ENCODE peak calls at places on chromosomes 6 and 20, in eight cellular contexts. O is GM06990; T is hypothalamus; C is activated CD4-positive, CD25-positive, alpha-beta regulatory T cell; H is stimulated activated naive CD8-positive, alpha-beta T cell treated with anti-CD3 and anti-CD28 coated beads, Interleukin-15, Interleukin-2, amounts not matched to agents 100 U/mL and 50 U/mL, for 24 hours; Z is activated naive CD4-positive, alpha-beta T cell treated with anti-CD3 and anti-CD28 coated beads, Interleukin-2, amount 10 ng/mL, durations not matched to agents 7 days and 5 days; E is globus pallidus; A is aorta. J is an unnamed sample.

GRCh38 chr20:59923514-59923913 is 9.9 kb downstream of the SYCP2 start:
- DNase-seq in C (no peak), H (no peak), A (no peak), O (no peak), E (no peak), T (no peak), Z (no peak), J (no peak)

GRCh38 chr6:48624631-48625030 is 513.6 kb upstream of the PTCHD4 start:
- DNase-seq in C (no peak), E (no peak), O (no peak), A (no peak), T (no peak), Z (no peak), H (no peak), J (no peak)

GRCh38 chr6:73954843-73955242 is 258.8 kb downstream of the CD109 start:
- DNase-seq in C (no peak), T (no peak), E (no peak), H (no peak), Z (no peak), A (no peak), O (no peak), J (no peak)

GRCh38 chr6:146311079-146311478 is 232.6 kb upstream of the RAB32 start:
- DNase-seq in T (no peak), O (no peak), Z (no peak), A (no peak), C (no peak), E (no peak), H (no peak), J (no peak)

GRCh38 chr20:25136643-25137559 is 55.0 kb upstream of the VSX1 start:
- DNase-seq in H (no peak), T (peak; percentile 71), A (peak; percentile 93), C (no peak), Z (no peak), E (peak; percentile 82), O (no peak), J (peak; percentile 58)

GRCh38 chr20:48940170-48940569 is 18.7 kb downstream of the ARFGEF2 start:
- DNase-seq in T (no peak), E (no peak), Z (no peak), O (no peak), H (no peak), C (no peak), A (no peak), J (no peak)

GRCh38 chr6:111157412-111157811 is 70.1 kb downstream of the SLC16A10 start:
- DNase-seq in O (no peak), A (no peak), Z (no peak), T (no peak), C (no peak), H (peak; percentile 47), E (no peak), J (no peak)

GRCh38 chr20:46220808-46221207 is 87.5 kb downstream of the CDH22 start:
- DNase-seq in H (no peak), E (peak; percentile 42), O (no peak), T (peak; percentile 37), Z (no peak), C (no peak), A (no peak), J (peak; percentile 48)

GRCh38 chr20:48421547-48421946 is 406.3 kb downstream of the PREX1 start:
- DNase-seq in C (no peak), A (no peak), H (no peak), O (no peak), Z (no peak), E (no peak), T (no peak), J (no peak)

GRCh38 chr6:69232506-69233194 is 564.2 kb downstream of the LMBRD1 start:
- DNase-seq in H (peak; percentile 61), E (peak; percentile 75), A (peak; percentile 91), T (peak; percentile 80), C (no peak), Z (peak; percentile 72), O (peak; percentile 52), J (peak; percentile 66)

GRCh38 chr6:153727910-153728309 is 311.1 kb upstream of the OPRM1 start:
- DNase-seq in E (no peak), Z (no peak), O (no peak), H (no peak), A (no peak), C (no peak), T (no peak), J (no peak)

GRCh38 chr6:158474961-158475343 is 84.9 kb upstream of the TMEM181 start:
- DNase-seq in Z (no peak), C (no peak), A (no peak), E (no peak), H (no peak), T (no peak), O (no peak), J (no peak)

GRCh38 chr6:55450007-55450406 is 122.7 kb downstream of the GFRAL start:
- DNase-seq in A (no peak), Z (no peak), C (no peak), T (no peak), O (no peak), H (no peak), E (no peak), J (no peak)

GRCh38 chr6:151675746-151676459 is 131.6 kb upstream of the ESR1 start:
- DNase-seq in O (peak; percentile 51), T (no peak), A (no peak), Z (peak; percentile 69), H (peak; percentile 56), C (peak; percentile 8), E (no peak), J (no peak)

GRCh38 chr6:135002229-135002844 is 52.3 kb downstream of the HBS1L start:
- DNase-seq in A (no peak), E (no peak), H (no peak), T (no peak), Z (no peak), O (peak; percentile 43), C (no peak), J (no peak)

GRCh38 chr20:5215592-5216304 is 88.9 kb downstream of the CDS2 start:
- DNase-seq in H (no peak), C (no peak), O (no peak), A (no peak), Z (no peak), E (no peak), T (no peak), J (no peak)

GRCh38 chr6:133418108-133418507 is 177.0 kb downstream of the EYA4 start:
- DNase-seq in O (no peak), C (no peak), E (no peak), A (no peak), T (no peak), H (no peak), Z (no peak), J (no peak)

GRCh38 chr20:31570735-31571617 is 34.1 kb upstream of the ID1 start:
- DNase-seq in Z (no peak), E (peak; percentile 94), C (no peak), H (no peak), T (peak; percentile 88), A (no peak), O (no peak), J (peak; percentile 81)

GRCh38 chr6:71602385-71602949 is 283.9 kb upstream of the RIMS1 start:
- DNase-seq in H (no peak), O (no peak), T (no peak), E (no peak), A (no peak), C (no peak), Z (no peak), J (no peak)

GRCh38 chr6:13831623-13832022 is 17.3 kb upstream of the MCUR1 start:
- DNase-seq in H (no peak), E (no peak), O (peak; percentile 53), C (no peak), Z (no peak), T (no peak), A (no peak), J (no peak)

GRCh38 chr6:89716532-89716931 is 78.0 kb upstream of the LYRM2 start:
- DNase-seq in A (no peak), H (no peak), O (no peak), C (no peak), T (no peak), E (peak; percentile 3), Z (no peak), J (no peak)

GRCh38 chr20:50921783-50922501 is 9.3 kb downstream of the ADNP start:
- DNase-seq in A (no peak), H (no peak), E (no peak), C (no peak), Z (no peak), T (no peak), O (no peak), J (no peak)

GRCh38 chr6:154550778-154551177 is 40.3 kb upstream of the CNKSR3 start:
- DNase-seq in E (no peak), O (no peak), H (no peak), Z (no peak), A (no peak), T (no peak), C (no peak), J (no peak)

GRCh38 chr6:110476046-110476849 is at the start of gene SLC22A16:
- DNase-seq in Z (no peak), E (no peak), C (no peak), T (no peak), H (peak; percentile 7), O (no peak), A (no peak), J (no peak)

GRCh38 chr20:61942526-61942925 is 123.2 kb downstream of the TAF4 start:
- DNase-seq in E (no peak), H (no peak), O (no peak), A (peak; percentile 61), Z (no peak), T (no peak), C (no peak), J (no peak)

GRCh38 chr6:4637691-4638433 is 138.3 kb upstream of the CDYL start:
- DNase-seq in A (no peak), E (no peak), O (peak; percentile 42), C (no peak), H (peak; percentile 43), Z (no peak), T (no peak), J (no peak)

GRCh38 chr6:10033223-10033829 is 381.5 kb downstream of the TFAP2A start:
- DNase-seq in E (no peak), H (no peak), O (no peak), C (no peak), T (no peak), Z (no peak), A (no peak), J (no peak)

GRCh38 chr6:30480536-30481156 is 8.7 kb upstream of the HLA-E start:
- DNase-seq in A (no peak), H (peak; percentile 65), E (no peak), T (no peak), Z (peak; percentile 77), C (no peak), O (no peak), J (no peak)

GRCh38 chr6:18021166-18021850 is 33.9 kb upstream of the KIF13A start:
- DNase-seq in H (no peak), O (no peak), A (no peak), C (no peak), E (no peak), T (no peak), Z (no peak), J (no peak)

GRCh38 chr20:13101701-13102100 is 92.9 kb downstream of the SPTLC3 start:
- DNase-seq in T (no peak), O (no peak), Z (no peak), A (no peak), E (no peak), C (no peak), H (no peak), J (no peak)

GRCh38 chr6:834190-834589 is 141.3 kb upstream of the EXOC2 start:
- DNase-seq in Z (no peak), C (no peak), T (no peak), A (no peak), E (no peak), H (no peak), O (no peak), J (no peak)

GRCh38 chr6:119073307-119074051 is 5.0 kb downstream of the FAM184A start:
- DNase-seq in E (no peak), C (no peak), Z (no peak), H (no peak), O (no peak), T (no peak), A (no peak), J (no peak)

GRCh38 chr20:50283922-50284810 is 93.5 kb downstream of the CEBPB start:
- DNase-seq in H (peak; percentile 26), E (no peak), Z (no peak), O (no peak), A (no peak), T (no peak), C (no peak), J (no peak)

GRCh38 chr6:136952714-136953260 is 30.7 kb downstream of the SLC35D3 start:
- DNase-seq in T (no peak), H (no peak), A (no peak), O (no peak), C (no peak), Z (no peak), E (no peak), J (no peak)

J was measured in occipital lobe.